ENCODE peak calls at places on chromosome 5, in four cellular contexts. One of them, this sample, is unnamed.

GRCh38 chr5:95533106-95533505 is 21.7 kb downstream of the SKIC3 start:
- DNase-seq in activated CD4-positive, alpha-beta T cell treated with anti-CD3 and anti-CD28 coated beads, Interleukin-2, amount 10 ng/mL, durations not matched to agents 7 days and 5 days: no peak
- DNase-seq in heart left ventricle: no peak
- DNase-seq in T-helper 1 cell: no peak
- DNase-seq in this sample: no peak

GRCh38 chr5:76083555-76084495 is 642 bp downstream of the SV2C start:
- DNase-seq in activated CD4-positive, alpha-beta T cell treated with anti-CD3 and anti-CD28 coated beads, Interleukin-2, amount 10 ng/mL, durations not matched to agents 7 days and 5 days: no peak
- DNase-seq in heart left ventricle: no peak
- DNase-seq in T-helper 1 cell: no peak
- DNase-seq in this sample: no peak

GRCh38 chr5:122816726-122817125 is 28.7 kb upstream of the SNX24 start:
- DNase-seq in activated CD4-positive, alpha-beta T cell treated with anti-CD3 and anti-CD28 coated beads, Interleukin-2, amount 10 ng/mL, durations not matched to agents 7 days and 5 days: no peak
- DNase-seq in heart left ventricle: no peak
- DNase-seq in T-helper 1 cell: no peak
- DNase-seq in this sample: no peak

GRCh38 chr5:172748341-172748843 is 22.6 kb downstream of the DUSP1 start:
- DNase-seq in activated CD4-positive, alpha-beta T cell treated with anti-CD3 and anti-CD28 coated beads, Interleukin-2, amount 10 ng/mL, durations not matched to agents 7 days and 5 days: no peak
- DNase-seq in heart left ventricle: peak; percentile 96
- DNase-seq in T-helper 1 cell: no peak
- DNase-seq in this sample: no peak

GRCh38 chr5:53501054-53501453 is 20.6 kb downstream of the FST start:
- DNase-seq in activated CD4-positive, alpha-beta T cell treated with anti-CD3 and anti-CD28 coated beads, Interleukin-2, amount 10 ng/mL, durations not matched to agents 7 days and 5 days: no peak
- DNase-seq in heart left ventricle: no peak
- DNase-seq in T-helper 1 cell: no peak
- DNase-seq in this sample: no peak

GRCh38 chr5:174563899-174564298 is 160.5 kb upstream of the MSX2 start:
- DNase-seq in activated CD4-positive, alpha-beta T cell treated with anti-CD3 and anti-CD28 coated beads, Interleukin-2, amount 10 ng/mL, durations not matched to agents 7 days and 5 days: no peak
- DNase-seq in heart left ventricle: no peak
- DNase-seq in T-helper 1 cell: no peak
- DNase-seq in this sample: no peak

GRCh38 chr5:89315194-89315593 is 432.2 kb upstream of the MEF2C start:
- DNase-seq in activated CD4-positive, alpha-beta T cell treated with anti-CD3 and anti-CD28 coated beads, Interleukin-2, amount 10 ng/mL, durations not matched to agents 7 days and 5 days: no peak
- DNase-seq in heart left ventricle: no peak
- DNase-seq in T-helper 1 cell: no peak
- DNase-seq in this sample: no peak

GRCh38 chr5:1409386-1410110 is 35.7 kb downstream of the SLC6A3 start:
- DNase-seq in activated CD4-positive, alpha-beta T cell treated with anti-CD3 and anti-CD28 coated beads, Interleukin-2, amount 10 ng/mL, durations not matched to agents 7 days and 5 days: peak; percentile 49
- DNase-seq in heart left ventricle: no peak
- DNase-seq in T-helper 1 cell: no peak
- DNase-seq in this sample: no peak